ENCODE peak calls at places on chromosomes 6 and 20, in ten cellular contexts. H is GM06990, J is brain microvascular endothelial cell, I is AG04450, S is adrenal gland, N is choroid plexus epithelial cell, U is GM13976, V is WTC11, A is tibial nerve, Z is OCI-LY7. W is an unnamed sample.

GRCh38 chr6:125753218-125753936 is 3.9 kb downstream of the HEY2 start:
- DNase-seq in U (no peak), I (no peak), S (no peak), H (no peak), J (no peak), A (no peak), N (peak), Z (peak), V (no peak), W (peak)

GRCh38 chr6:119749341-119749740 is 399.8 kb upstream of the MAN1A1 start:
- DNase-seq in S (no peak), N (no peak), U (no peak), A (no peak), J (no peak), Z (peak), H (no peak), I (no peak), V (no peak), W (no peak)

GRCh38 chr20:62933966-62934365 is 4.0 kb upstream of the GID8 start:
- DNase-seq in H (no peak), A (no peak), S (no peak), I (no peak), Z (no peak), J (no peak), N (no peak), V (no peak), U (no peak), W (no peak)

GRCh38 chr20:31522756-31523155 is 8.5 kb downstream of the HM13 start:
- DNase-seq in A (no peak), J (no peak), N (no peak), H (no peak), Z (no peak), S (no peak), U (no peak), V (no peak), I (no peak), W (no peak)

GRCh38 chr20:36849333-36850065 is 26.4 kb upstream of the TLDC2 start:
- DNase-seq in J (no peak), N (no peak), H (no peak), V (no peak), U (no peak), S (no peak), Z (peak), A (no peak), I (no peak), W (no peak)

GRCh38 chr6:40308533-40309306 is 278.4 kb downstream of the LRFN2 start:
- DNase-seq in N (peak), U (peak), A (peak), S (peak), I (peak), Z (peak), J (peak), H (peak), V (peak), W (peak)

GRCh38 chr6:2185056-2185455 is 60.3 kb downstream of the GMDS start:
- DNase-seq in U (no peak), I (no peak), Z (no peak), N (no peak), S (no peak), V (no peak), H (no peak), J (no peak), A (no peak), W (no peak)

GRCh38 chr20:51529027-51529749 is 13.3 kb downstream of the NFATC2 start:
- DNase-seq in U (peak), V (no peak), Z (no peak), N (peak), J (peak), H (no peak), I (no peak), S (no peak), A (no peak), W (no peak)

DNA sequence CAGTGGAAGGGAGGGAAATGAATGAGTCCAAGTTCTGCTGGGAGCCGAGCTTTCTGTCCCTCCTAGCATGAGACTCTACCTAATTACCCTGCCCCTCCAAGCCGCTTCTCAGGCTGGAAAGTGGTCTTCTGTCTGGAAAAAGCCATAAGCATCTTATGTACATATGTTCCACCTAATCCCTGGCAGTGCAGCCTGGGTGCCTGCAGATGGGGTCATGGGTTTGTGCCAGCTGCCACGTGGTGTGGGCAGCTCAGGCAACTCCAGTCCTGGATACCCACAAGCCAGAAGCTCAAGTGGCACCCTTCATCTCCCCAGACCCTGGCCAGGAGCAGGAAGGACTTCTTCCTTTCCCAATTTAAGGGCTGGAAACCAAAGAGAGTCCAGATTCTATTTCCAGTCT is 253.1 kb downstream of the LY86 start:
- DNase-seq in N (no peak), J (no peak), I (no peak), Z (no peak), S (no peak), U (no peak), H (no peak), A (no peak), V (no peak), W (no peak)
- TF ChIP-seq CTCF in N (no peak), J (no peak), I (no peak), Z (no peak), S (no peak), U (no peak), H (no peak), A (no peak), V (no peak), W (no peak)

GRCh38 chr20:2242678-2243077 is 53.1 kb upstream of the TGM3 start:
- DNase-seq in J (no peak), Z (no peak), I (no peak), V (no peak), S (no peak), H (no peak), A (no peak), U (no peak), N (no peak), W (no peak)

GRCh38 chr20:2244993-2245392 is 50.8 kb upstream of the TGM3 start:
- DNase-seq in N (no peak), J (no peak), I (no peak), U (no peak), H (no peak), Z (no peak), A (no peak), S (no peak), V (peak), W (no peak)

GRCh38 chr20:2244523-2244922 is 51.3 kb upstream of the TGM3 start:
- DNase-seq in N (no peak), S (no peak), H (no peak), Z (no peak), J (no peak), U (no peak), A (no peak), I (no peak), V (no peak), W (no peak)

GRCh38 chr20:2246081-2246491 is 49.7 kb upstream of the TGM3 start:
- DNase-seq in Z (no peak), I (no peak), S (no peak), J (no peak), V (peak), A (no peak), H (no peak), N (no peak), U (no peak), W (no peak)

DNA sequence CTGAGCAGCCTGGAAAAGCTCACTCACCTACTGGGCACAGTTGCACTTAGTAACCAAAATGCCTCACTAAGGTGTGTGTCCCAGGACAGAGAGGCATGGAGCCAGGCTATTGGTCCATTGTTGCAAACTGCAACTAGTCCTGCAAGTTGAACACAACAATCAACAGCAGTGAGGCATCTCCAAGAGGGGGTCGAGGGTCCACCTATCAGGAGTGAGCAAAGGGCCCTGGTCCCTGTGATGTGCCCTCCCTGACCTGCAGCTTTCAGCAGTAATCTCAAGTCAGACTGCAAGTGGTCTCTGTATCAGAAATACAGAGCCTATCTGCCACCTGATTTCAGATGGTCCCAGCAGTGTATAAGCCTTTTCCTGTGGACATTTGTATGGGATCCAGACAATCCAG is 50.2 kb upstream of the TGM3 start:
- DNase-seq in N (no peak), H (no peak), V (no peak), J (no peak), I (no peak), S (no peak), A (no peak), U (no peak), Z (no peak), W (no peak)
- TF ChIP-seq CTCF in N (no peak), H (no peak), V (no peak), J (no peak), I (no peak), S (no peak), A (no peak), U (no peak), Z (no peak), W (no peak)

GRCh38 chr6:169976301-169977081 is 225.1 kb downstream of the ERMARD start:
- DNase-seq in H (no peak), V (no peak), S (no peak), U (no peak), I (no peak), N (no peak), A (no peak), J (no peak), Z (no peak), W (no peak)
- TF ChIP-seq CTCF in H (no peak), V (no peak), S (no peak), U (no peak), I (no peak), N (no peak), A (no peak), J (no peak), Z (no peak), W (no peak)

DNA sequence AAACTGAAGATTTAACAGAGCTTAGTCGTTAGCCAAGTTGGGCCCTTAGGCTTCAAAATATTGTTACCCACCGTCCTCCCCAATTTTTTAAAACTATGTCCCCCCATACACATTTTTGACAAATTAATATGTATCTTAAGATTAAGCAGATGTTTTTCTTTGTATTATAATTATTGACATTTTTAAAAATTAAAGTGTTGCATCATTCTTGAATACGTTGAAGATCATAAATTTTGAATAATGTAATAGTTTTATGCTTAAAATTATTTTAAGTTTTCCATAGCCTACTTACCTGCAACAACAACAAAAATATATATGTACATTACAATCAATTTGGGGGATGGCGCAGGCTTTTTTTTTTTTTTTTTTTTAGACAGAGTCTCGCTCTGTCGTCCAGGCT is 8.2 kb upstream of the PRSS16 start:
- DNase-seq in Z (no peak), N (no peak), V (no peak), U (no peak), J (no peak), H (no peak), A (no peak), I (no peak), S (no peak), W (no peak)
- TF ChIP-seq CTCF in Z (no peak), N (no peak), V (no peak), U (no peak), J (no peak), H (no peak), A (no peak), I (no peak), S (no peak), W (no peak)

GRCh38 chr6:122494665-122495272 is 23.2 kb upstream of the SERINC1 start:
- DNase-seq in N (no peak), I (no peak), V (no peak), U (no peak), H (no peak), J (no peak), S (no peak), A (no peak), Z (no peak), W (no peak)
- TF ChIP-seq CTCF in N (no peak), I (no peak), V (no peak), U (no peak), H (no peak), J (no peak), S (no peak), A (no peak), Z (no peak), W (no peak)

DNA sequence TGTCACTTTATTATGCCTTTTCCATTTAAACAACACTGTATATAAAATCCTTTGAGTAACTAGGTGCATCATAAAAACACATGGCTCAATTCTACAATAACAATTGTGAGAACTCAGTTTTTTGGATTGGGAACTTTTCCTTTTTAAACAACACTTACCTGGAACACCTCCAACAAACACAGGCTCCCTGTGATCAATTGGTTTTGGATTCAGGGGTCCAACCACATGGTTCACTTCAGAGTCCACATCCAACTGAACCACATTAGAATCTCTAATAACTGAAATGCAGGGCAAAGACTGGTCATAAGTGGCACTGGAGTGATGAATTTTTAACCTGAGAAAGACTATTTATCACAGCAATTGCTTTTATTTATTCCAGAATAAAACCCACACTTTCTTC is 26.5 kb downstream of the FAM229B start:
- DNase-seq in I (no peak), V (no peak), S (no peak), J (no peak), Z (no peak), A (no peak), U (no peak), N (no peak), H (no peak), W (no peak)
- TF ChIP-seq CTCF in I (no peak), V (no peak), S (no peak), J (no peak), Z (no peak), A (no peak), U (no peak), N (no peak), H (no peak), W (no peak)

DNA sequence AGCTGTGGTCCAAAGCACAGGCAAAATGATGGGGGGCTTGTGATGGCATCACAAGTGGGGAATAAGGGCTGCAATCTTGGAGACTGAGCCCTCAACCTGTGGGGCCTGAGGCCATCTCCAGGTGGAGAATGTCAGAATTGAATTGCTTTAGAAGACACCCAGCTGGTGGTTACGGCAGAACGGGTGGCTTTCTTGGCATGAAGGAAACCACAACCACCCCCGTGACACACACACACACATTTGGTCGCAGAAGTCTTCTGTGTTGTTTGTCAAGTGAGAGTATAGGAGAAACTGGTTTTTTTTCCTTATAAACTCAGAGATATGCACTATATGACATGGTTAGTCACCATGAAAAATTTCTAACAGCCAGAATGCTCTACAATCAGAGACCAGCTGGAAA is 139.5 kb upstream of the CDH4 start:
- DNase-seq in V (no peak), A (no peak), U (no peak), Z (no peak), S (no peak), H (no peak), I (no peak), N (no peak), J (no peak), W (no peak)
- TF ChIP-seq CTCF in V (no peak), A (no peak), U (no peak), Z (no peak), S (no peak), H (no peak), I (no peak), N (no peak), J (no peak), W (no peak)

GRCh38 chr6:53439556-53439955 is 90.8 kb upstream of the ELOVL5 start:
- DNase-seq in H (no peak), Z (no peak), S (no peak), V (no peak), J (peak), A (peak), N (peak), U (no peak), I (no peak), W (no peak)

GRCh38 chr6:53440331-53440730 is 91.6 kb upstream of the ELOVL5 start:
- DNase-seq in Z (no peak), I (no peak), V (no peak), A (no peak), S (no peak), H (no peak), U (no peak), N (peak), J (no peak), W (no peak)

GRCh38 chr6:53441035-53441493 is 92.3 kb upstream of the ELOVL5 start:
- DNase-seq in H (peak), A (no peak), Z (no peak), V (no peak), N (no peak), U (no peak), I (no peak), S (no peak), J (no peak), W (no peak)

GRCh38 chr6:53436904-53437303 is 88.2 kb upstream of the ELOVL5 start:
- DNase-seq in J (peak), I (no peak), V (no peak), A (no peak), U (no peak), H (no peak), Z (no peak), N (peak), S (no peak), W (no peak)

DNA sequence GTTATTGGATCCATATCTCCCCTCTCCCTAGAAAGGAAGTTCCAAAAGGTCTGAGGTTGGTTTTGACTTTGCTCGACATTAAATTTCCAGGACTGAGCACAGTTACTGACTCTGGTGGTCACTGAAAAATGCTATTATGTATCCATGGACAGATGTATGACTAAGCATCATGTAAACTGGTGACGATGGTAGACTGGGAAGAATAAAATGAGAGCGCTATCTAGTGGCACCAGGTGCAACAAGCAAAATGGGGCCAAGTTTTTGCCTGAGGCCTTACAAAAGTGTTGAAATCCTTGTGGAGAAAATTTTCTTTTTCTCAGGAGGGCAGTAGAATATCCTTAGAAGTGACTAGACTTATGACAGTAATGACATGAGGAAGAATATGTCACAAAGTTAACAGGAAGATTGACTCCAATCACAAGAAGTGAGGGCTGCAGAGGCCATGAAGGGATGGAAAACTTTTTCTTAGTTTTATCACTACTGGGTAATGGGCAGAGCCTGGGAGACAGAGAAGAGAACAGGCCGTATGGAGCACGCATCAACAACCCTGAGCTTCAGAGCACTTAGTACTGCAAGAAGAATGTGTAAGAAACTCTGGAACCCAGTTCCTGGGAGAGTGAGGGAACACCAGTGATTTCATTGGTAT is 88.9 kb upstream of the ELOVL5 start:
- DNase-seq in H (peak), N (peak), I (peak), S (peak), A (no peak), Z (peak), V (peak), U (peak), J (peak), W (peak)
- TF ChIP-seq CTCF in H (peak), N (peak), I (peak), S (no peak), A (peak), Z (peak), V (no peak), U (peak), J (peak), W (peak)

GRCh38 chr6:152295920-152296319 is 341.2 kb downstream of the SYNE1 start:
- DNase-seq in H (no peak), J (no peak), I (no peak), Z (no peak), U (no peak), S (no peak), N (no peak), V (no peak), A (no peak), W (no peak)

GRCh38 chr6:152299336-152299735 is 337.8 kb downstream of the SYNE1 start:
- DNase-seq in J (no peak), N (no peak), A (no peak), Z (peak), V (no peak), H (no peak), S (no peak), U (no peak), I (no peak), W (no peak)

GRCh38 chr6:152298055-152298647 is 339.0 kb downstream of the SYNE1 start:
- DNase-seq in J (no peak), A (no peak), V (no peak), U (peak), Z (peak), I (no peak), S (no peak), H (no peak), N (no peak), W (peak)

GRCh38 chr6:152295346-152295745 is 341.8 kb downstream of the SYNE1 start:
- DNase-seq in J (peak), U (no peak), I (peak), V (no peak), Z (no peak), S (no peak), N (peak), H (no peak), A (peak), W (no peak)

GRCh38 chr6:152296648-152297376 is 340.4 kb downstream of the SYNE1 start:
- DNase-seq in J (no peak), S (no peak), N (peak), V (no peak), A (no peak), Z (no peak), H (no peak), U (no peak), I (no peak), W (no peak)
- TF ChIP-seq CTCF in J (no peak), S (no peak), N (no peak), V (no peak), A (no peak), Z (no peak), H (no peak), U (no peak), I (no peak), W (no peak)

W was measured in GM20000.